ENCODE peak calls at places on chromosomes 4 and X, in six cellular contexts. One of them, this sample, is unnamed.

GRCh38 chr4:70713453-70714026 is 8.2 kb upstream of the RUFY3 start:
- ATAC-seq in naive thymus-derived CD4-positive, alpha-beta T cell: peak
- ATAC-seq in activated T-cell treated with anti-CD3 and anti-CD28 coated beads, Interleukin-2, amount 50 U/mL, for 4 hours: no peak
- ATAC-seq in SK-N-SH treated with all-trans-retinoic acid at 6 μM for 48 hours: no peak
- ATAC-seq in stimulated activated effector memory CD8-positive, alpha-beta T cell treated with anti-CD3 and anti-CD28 coated beads, Interleukin-12 subunit alpha, Interleukin-12 subunit beta, amount 100 ng/mL, for 72 hours: no peak
- ATAC-seq in foreskin keratinocyte: peak
- ATAC-seq in this sample: no peak

GRCh38 chr4:3532714-3533336 is 603 bp upstream of the LRPAP1 start:
- ATAC-seq in activated T-cell treated with anti-CD3 and anti-CD28 coated beads, Interleukin-2, amount 50 U/mL, for 4 hours: peak
- ATAC-seq in stimulated activated effector memory CD8-positive, alpha-beta T cell treated with anti-CD3 and anti-CD28 coated beads, Interleukin-12 subunit alpha, Interleukin-12 subunit beta, amount 100 ng/mL, for 72 hours: no peak
- ATAC-seq in SK-N-SH treated with all-trans-retinoic acid at 6 μM for 48 hours: no peak
- ATAC-seq in naive thymus-derived CD4-positive, alpha-beta T cell: no peak
- ATAC-seq in foreskin keratinocyte: peak
- ATAC-seq in this sample: no peak

GRCh38 chr4:118801895-118802575 is 33.9 kb downstream of the SEC24D start:
- ATAC-seq in stimulated activated effector memory CD8-positive, alpha-beta T cell treated with anti-CD3 and anti-CD28 coated beads, Interleukin-12 subunit alpha, Interleukin-12 subunit beta, amount 100 ng/mL, for 72 hours: no peak
- ATAC-seq in SK-N-SH treated with all-trans-retinoic acid at 6 μM for 48 hours: no peak
- ATAC-seq in activated T-cell treated with anti-CD3 and anti-CD28 coated beads, Interleukin-2, amount 50 U/mL, for 4 hours: no peak
- ATAC-seq in foreskin keratinocyte: no peak
- ATAC-seq in naive thymus-derived CD4-positive, alpha-beta T cell: no peak
- ATAC-seq in this sample: no peak

GRCh38 chr4:4884611-4885010 is 25.1 kb downstream of the MSX1 start:
- ATAC-seq in naive thymus-derived CD4-positive, alpha-beta T cell: no peak
- ATAC-seq in SK-N-SH treated with all-trans-retinoic acid at 6 μM for 48 hours: no peak
- ATAC-seq in foreskin keratinocyte: no peak
- ATAC-seq in stimulated activated effector memory CD8-positive, alpha-beta T cell treated with anti-CD3 and anti-CD28 coated beads, Interleukin-12 subunit alpha, Interleukin-12 subunit beta, amount 100 ng/mL, for 72 hours: no peak
- ATAC-seq in activated T-cell treated with anti-CD3 and anti-CD28 coated beads, Interleukin-2, amount 50 U/mL, for 4 hours: no peak
- ATAC-seq in this sample: no peak

GRCh38 chrX:140766024-140766611 is 56.6 kb downstream of the LINC00632 start:
- ATAC-seq in foreskin keratinocyte: no peak
- ATAC-seq in stimulated activated effector memory CD8-positive, alpha-beta T cell treated with anti-CD3 and anti-CD28 coated beads, Interleukin-12 subunit alpha, Interleukin-12 subunit beta, amount 100 ng/mL, for 72 hours: no peak
- ATAC-seq in SK-N-SH treated with all-trans-retinoic acid at 6 μM for 48 hours: peak
- ATAC-seq in activated T-cell treated with anti-CD3 and anti-CD28 coated beads, Interleukin-2, amount 50 U/mL, for 4 hours: no peak
- ATAC-seq in naive thymus-derived CD4-positive, alpha-beta T cell: no peak
- ATAC-seq in this sample: no peak

GRCh38 chr4:101230806-101231426 is 116.4 kb downstream of the PPP3CA start:
- ATAC-seq in activated T-cell treated with anti-CD3 and anti-CD28 coated beads, Interleukin-2, amount 50 U/mL, for 4 hours: no peak
- ATAC-seq in foreskin keratinocyte: no peak
- ATAC-seq in stimulated activated effector memory CD8-positive, alpha-beta T cell treated with anti-CD3 and anti-CD28 coated beads, Interleukin-12 subunit alpha, Interleukin-12 subunit beta, amount 100 ng/mL, for 72 hours: no peak
- ATAC-seq in naive thymus-derived CD4-positive, alpha-beta T cell: no peak
- ATAC-seq in SK-N-SH treated with all-trans-retinoic acid at 6 μM for 48 hours: peak
- ATAC-seq in this sample: no peak

GRCh38 chrX:15334561-15334960 is 762 bp downstream of the PIGA start:
- ATAC-seq in SK-N-SH treated with all-trans-retinoic acid at 6 μM for 48 hours: no peak
- ATAC-seq in stimulated activated effector memory CD8-positive, alpha-beta T cell treated with anti-CD3 and anti-CD28 coated beads, Interleukin-12 subunit alpha, Interleukin-12 subunit beta, amount 100 ng/mL, for 72 hours: peak
- ATAC-seq in naive thymus-derived CD4-positive, alpha-beta T cell: no peak
- ATAC-seq in activated T-cell treated with anti-CD3 and anti-CD28 coated beads, Interleukin-2, amount 50 U/mL, for 4 hours: no peak
- ATAC-seq in foreskin keratinocyte: peak
- ATAC-seq in this sample: no peak

GRCh38 chr4:61319156-61319555 is 119.0 kb downstream of the ADGRL3 start:
- ATAC-seq in SK-N-SH treated with all-trans-retinoic acid at 6 μM for 48 hours: no peak
- ATAC-seq in naive thymus-derived CD4-positive, alpha-beta T cell: no peak
- ATAC-seq in foreskin keratinocyte: no peak
- ATAC-seq in stimulated activated effector memory CD8-positive, alpha-beta T cell treated with anti-CD3 and anti-CD28 coated beads, Interleukin-12 subunit alpha, Interleukin-12 subunit beta, amount 100 ng/mL, for 72 hours: no peak
- ATAC-seq in activated T-cell treated with anti-CD3 and anti-CD28 coated beads, Interleukin-2, amount 50 U/mL, for 4 hours: no peak
- ATAC-seq in this sample: no peak

GRCh38 chr4:128715616-128716015 is 93.9 kb upstream of the JADE1 start:
- ATAC-seq in naive thymus-derived CD4-positive, alpha-beta T cell: no peak
- ATAC-seq in stimulated activated effector memory CD8-positive, alpha-beta T cell treated with anti-CD3 and anti-CD28 coated beads, Interleukin-12 subunit alpha, Interleukin-12 subunit beta, amount 100 ng/mL, for 72 hours: no peak
- ATAC-seq in SK-N-SH treated with all-trans-retinoic acid at 6 μM for 48 hours: no peak
- ATAC-seq in activated T-cell treated with anti-CD3 and anti-CD28 coated beads, Interleukin-2, amount 50 U/mL, for 4 hours: no peak
- ATAC-seq in foreskin keratinocyte: no peak
- ATAC-seq in this sample: no peak

GRCh38 chrX:149073464-149073863 is 431.6 kb downstream of the IDS start:
- ATAC-seq in stimulated activated effector memory CD8-positive, alpha-beta T cell treated with anti-CD3 and anti-CD28 coated beads, Interleukin-12 subunit alpha, Interleukin-12 subunit beta, amount 100 ng/mL, for 72 hours: no peak
- ATAC-seq in naive thymus-derived CD4-positive, alpha-beta T cell: no peak
- ATAC-seq in activated T-cell treated with anti-CD3 and anti-CD28 coated beads, Interleukin-2, amount 50 U/mL, for 4 hours: no peak
- ATAC-seq in SK-N-SH treated with all-trans-retinoic acid at 6 μM for 48 hours: no peak
- ATAC-seq in foreskin keratinocyte: peak
- ATAC-seq in this sample: no peak

GRCh38 chrX:35374116-35374515 is 424.0 kb upstream of the MAGEB16 start:
- ATAC-seq in foreskin keratinocyte: no peak
- ATAC-seq in stimulated activated effector memory CD8-positive, alpha-beta T cell treated with anti-CD3 and anti-CD28 coated beads, Interleukin-12 subunit alpha, Interleukin-12 subunit beta, amount 100 ng/mL, for 72 hours: no peak
- ATAC-seq in activated T-cell treated with anti-CD3 and anti-CD28 coated beads, Interleukin-2, amount 50 U/mL, for 4 hours: no peak
- ATAC-seq in naive thymus-derived CD4-positive, alpha-beta T cell: no peak
- ATAC-seq in SK-N-SH treated with all-trans-retinoic acid at 6 μM for 48 hours: no peak
- ATAC-seq in this sample: no peak

GRCh38 chr4:176638992-176639391 is 153.7 kb downstream of the VEGFC start:
- ATAC-seq in foreskin keratinocyte: peak
- ATAC-seq in activated T-cell treated with anti-CD3 and anti-CD28 coated beads, Interleukin-2, amount 50 U/mL, for 4 hours: no peak
- ATAC-seq in SK-N-SH treated with all-trans-retinoic acid at 6 μM for 48 hours: no peak
- ATAC-seq in stimulated activated effector memory CD8-positive, alpha-beta T cell treated with anti-CD3 and anti-CD28 coated beads, Interleukin-12 subunit alpha, Interleukin-12 subunit beta, amount 100 ng/mL, for 72 hours: no peak
- ATAC-seq in naive thymus-derived CD4-positive, alpha-beta T cell: no peak
- ATAC-seq in this sample: no peak

GRCh38 chr4:148052448-148052847 is 320.6 kb downstream of the ARHGAP10 start:
- ATAC-seq in activated T-cell treated with anti-CD3 and anti-CD28 coated beads, Interleukin-2, amount 50 U/mL, for 4 hours: peak
- ATAC-seq in foreskin keratinocyte: no peak
- ATAC-seq in naive thymus-derived CD4-positive, alpha-beta T cell: peak
- ATAC-seq in SK-N-SH treated with all-trans-retinoic acid at 6 μM for 48 hours: peak
- ATAC-seq in stimulated activated effector memory CD8-positive, alpha-beta T cell treated with anti-CD3 and anti-CD28 coated beads, Interleukin-12 subunit alpha, Interleukin-12 subunit beta, amount 100 ng/mL, for 72 hours: peak
- ATAC-seq in this sample: peak

GRCh38 chr4:100166297-100167034 is 23.8 kb downstream of the DDIT4L start:
- ATAC-seq in stimulated activated effector memory CD8-positive, alpha-beta T cell treated with anti-CD3 and anti-CD28 coated beads, Interleukin-12 subunit alpha, Interleukin-12 subunit beta, amount 100 ng/mL, for 72 hours: no peak
- ATAC-seq in naive thymus-derived CD4-positive, alpha-beta T cell: no peak
- ATAC-seq in SK-N-SH treated with all-trans-retinoic acid at 6 μM for 48 hours: no peak
- ATAC-seq in foreskin keratinocyte: no peak
- ATAC-seq in activated T-cell treated with anti-CD3 and anti-CD28 coated beads, Interleukin-2, amount 50 U/mL, for 4 hours: no peak
- ATAC-seq in this sample: no peak

GRCh38 chr4:7941111-7942018 is 1.7 kb upstream of the AFAP1 start:
- ATAC-seq in activated T-cell treated with anti-CD3 and anti-CD28 coated beads, Interleukin-2, amount 50 U/mL, for 4 hours: no peak
- ATAC-seq in SK-N-SH treated with all-trans-retinoic acid at 6 μM for 48 hours: no peak
- ATAC-seq in naive thymus-derived CD4-positive, alpha-beta T cell: no peak
- ATAC-seq in stimulated activated effector memory CD8-positive, alpha-beta T cell treated with anti-CD3 and anti-CD28 coated beads, Interleukin-12 subunit alpha, Interleukin-12 subunit beta, amount 100 ng/mL, for 72 hours: no peak
- ATAC-seq in foreskin keratinocyte: no peak
- ATAC-seq in this sample: no peak

GRCh38 chr4:104969394-104970066 is 177.1 kb upstream of the TET2 start:
- ATAC-seq in foreskin keratinocyte: no peak
- ATAC-seq in SK-N-SH treated with all-trans-retinoic acid at 6 μM for 48 hours: no peak
- ATAC-seq in activated T-cell treated with anti-CD3 and anti-CD28 coated beads, Interleukin-2, amount 50 U/mL, for 4 hours: no peak
- ATAC-seq in naive thymus-derived CD4-positive, alpha-beta T cell: no peak
- ATAC-seq in stimulated activated effector memory CD8-positive, alpha-beta T cell treated with anti-CD3 and anti-CD28 coated beads, Interleukin-12 subunit alpha, Interleukin-12 subunit beta, amount 100 ng/mL, for 72 hours: no peak
- ATAC-seq in this sample: no peak

GRCh38 chr4:76449824-76450223 is 14.8 kb downstream of the SHROOM3 start:
- ATAC-seq in SK-N-SH treated with all-trans-retinoic acid at 6 μM for 48 hours: no peak
- ATAC-seq in foreskin keratinocyte: no peak
- ATAC-seq in naive thymus-derived CD4-positive, alpha-beta T cell: no peak
- ATAC-seq in activated T-cell treated with anti-CD3 and anti-CD28 coated beads, Interleukin-2, amount 50 U/mL, for 4 hours: no peak
- ATAC-seq in stimulated activated effector memory CD8-positive, alpha-beta T cell treated with anti-CD3 and anti-CD28 coated beads, Interleukin-12 subunit alpha, Interleukin-12 subunit beta, amount 100 ng/mL, for 72 hours: no peak
- ATAC-seq in this sample: no peak

GRCh38 chr4:142883433-142883832 is 37.3 kb upstream of the INPP4B start:
- ATAC-seq in naive thymus-derived CD4-positive, alpha-beta T cell: no peak
- ATAC-seq in foreskin keratinocyte: no peak
- ATAC-seq in SK-N-SH treated with all-trans-retinoic acid at 6 μM for 48 hours: peak
- ATAC-seq in stimulated activated effector memory CD8-positive, alpha-beta T cell treated with anti-CD3 and anti-CD28 coated beads, Interleukin-12 subunit alpha, Interleukin-12 subunit beta, amount 100 ng/mL, for 72 hours: no peak
- ATAC-seq in activated T-cell treated with anti-CD3 and anti-CD28 coated beads, Interleukin-2, amount 50 U/mL, for 4 hours: no peak
- ATAC-seq in this sample: no peak

GRCh38 chr4:89101256-89102161 is 9.8 kb upstream of the TIGD2 start:
- ATAC-seq in stimulated activated effector memory CD8-positive, alpha-beta T cell treated with anti-CD3 and anti-CD28 coated beads, Interleukin-12 subunit alpha, Interleukin-12 subunit beta, amount 100 ng/mL, for 72 hours: peak
- ATAC-seq in activated T-cell treated with anti-CD3 and anti-CD28 coated beads, Interleukin-2, amount 50 U/mL, for 4 hours: peak
- ATAC-seq in naive thymus-derived CD4-positive, alpha-beta T cell: no peak
- ATAC-seq in foreskin keratinocyte: peak
- ATAC-seq in SK-N-SH treated with all-trans-retinoic acid at 6 μM for 48 hours: no peak
- ATAC-seq in this sample: peak

GRCh38 chrX:69024931-69025330 is 140.3 kb downstream of the PJA1 start:
- ATAC-seq in foreskin keratinocyte: no peak
- ATAC-seq in SK-N-SH treated with all-trans-retinoic acid at 6 μM for 48 hours: peak
- ATAC-seq in stimulated activated effector memory CD8-positive, alpha-beta T cell treated with anti-CD3 and anti-CD28 coated beads, Interleukin-12 subunit alpha, Interleukin-12 subunit beta, amount 100 ng/mL, for 72 hours: no peak
- ATAC-seq in activated T-cell treated with anti-CD3 and anti-CD28 coated beads, Interleukin-2, amount 50 U/mL, for 4 hours: no peak
- ATAC-seq in naive thymus-derived CD4-positive, alpha-beta T cell: no peak
- ATAC-seq in this sample: no peak

GRCh38 chrX:23799469-23800065 is 16.6 kb downstream of the SAT1 start:
- ATAC-seq in stimulated activated effector memory CD8-positive, alpha-beta T cell treated with anti-CD3 and anti-CD28 coated beads, Interleukin-12 subunit alpha, Interleukin-12 subunit beta, amount 100 ng/mL, for 72 hours: no peak
- ATAC-seq in SK-N-SH treated with all-trans-retinoic acid at 6 μM for 48 hours: no peak
- ATAC-seq in foreskin keratinocyte: no peak
- ATAC-seq in naive thymus-derived CD4-positive, alpha-beta T cell: no peak
- ATAC-seq in activated T-cell treated with anti-CD3 and anti-CD28 coated beads, Interleukin-2, amount 50 U/mL, for 4 hours: no peak
- ATAC-seq in this sample: no peak

GRCh38 chrX:150547511-150548115 is 20.8 kb upstream of the MTM1 start:
- ATAC-seq in activated T-cell treated with anti-CD3 and anti-CD28 coated beads, Interleukin-2, amount 50 U/mL, for 4 hours: peak
- ATAC-seq in naive thymus-derived CD4-positive, alpha-beta T cell: peak
- ATAC-seq in foreskin keratinocyte: peak
- ATAC-seq in SK-N-SH treated with all-trans-retinoic acid at 6 μM for 48 hours: peak
- ATAC-seq in stimulated activated effector memory CD8-positive, alpha-beta T cell treated with anti-CD3 and anti-CD28 coated beads, Interleukin-12 subunit alpha, Interleukin-12 subunit beta, amount 100 ng/mL, for 72 hours: no peak
- ATAC-seq in this sample: peak

GRCh38 chr4:26161030-26161824 is 159.6 kb upstream of the RBPJ start:
- ATAC-seq in SK-N-SH treated with all-trans-retinoic acid at 6 μM for 48 hours: peak
- ATAC-seq in naive thymus-derived CD4-positive, alpha-beta T cell: no peak
- ATAC-seq in foreskin keratinocyte: no peak
- ATAC-seq in stimulated activated effector memory CD8-positive, alpha-beta T cell treated with anti-CD3 and anti-CD28 coated beads, Interleukin-12 subunit alpha, Interleukin-12 subunit beta, amount 100 ng/mL, for 72 hours: peak
- ATAC-seq in activated T-cell treated with anti-CD3 and anti-CD28 coated beads, Interleukin-2, amount 50 U/mL, for 4 hours: no peak
- ATAC-seq in this sample: peak

GRCh38 chrX:132614297-132614696 is 125.5 kb upstream of the MBNL3 start:
- ATAC-seq in SK-N-SH treated with all-trans-retinoic acid at 6 μM for 48 hours: peak
- ATAC-seq in naive thymus-derived CD4-positive, alpha-beta T cell: no peak
- ATAC-seq in activated T-cell treated with anti-CD3 and anti-CD28 coated beads, Interleukin-2, amount 50 U/mL, for 4 hours: no peak
- ATAC-seq in foreskin keratinocyte: no peak
- ATAC-seq in stimulated activated effector memory CD8-positive, alpha-beta T cell treated with anti-CD3 and anti-CD28 coated beads, Interleukin-12 subunit alpha, Interleukin-12 subunit beta, amount 100 ng/mL, for 72 hours: no peak
- ATAC-seq in this sample: no peak

GRCh38 chrX:137431693-137432488 is 134.0 kb upstream of the ZIC3 start:
- ATAC-seq in activated T-cell treated with anti-CD3 and anti-CD28 coated beads, Interleukin-2, amount 50 U/mL, for 4 hours: no peak
- ATAC-seq in naive thymus-derived CD4-positive, alpha-beta T cell: no peak
- ATAC-seq in foreskin keratinocyte: no peak
- ATAC-seq in stimulated activated effector memory CD8-positive, alpha-beta T cell treated with anti-CD3 and anti-CD28 coated beads, Interleukin-12 subunit alpha, Interleukin-12 subunit beta, amount 100 ng/mL, for 72 hours: no peak
- ATAC-seq in SK-N-SH treated with all-trans-retinoic acid at 6 μM for 48 hours: no peak
- ATAC-seq in this sample: no peak

GRCh38 chr4:88335092-88335665 is 43.5 kb upstream of the HERC6 start:
- ATAC-seq in foreskin keratinocyte: no peak
- ATAC-seq in activated T-cell treated with anti-CD3 and anti-CD28 coated beads, Interleukin-2, amount 50 U/mL, for 4 hours: no peak
- ATAC-seq in stimulated activated effector memory CD8-positive, alpha-beta T cell treated with anti-CD3 and anti-CD28 coated beads, Interleukin-12 subunit alpha, Interleukin-12 subunit beta, amount 100 ng/mL, for 72 hours: no peak
- ATAC-seq in SK-N-SH treated with all-trans-retinoic acid at 6 μM for 48 hours: no peak
- ATAC-seq in naive thymus-derived CD4-positive, alpha-beta T cell: no peak
- ATAC-seq in this sample: no peak

This sample was measured in activated T-helper 17 cell treated with anti-CD3 and anti-CD28 coated beads, Interleukin-2, amount 50 U/mL, for 72 hours.